ENCODE peak calls at places on chromosomes 2 and 18, in four cellular contexts. One of them, this sample, is unnamed.

GRCh38 chr2:182426082-182426914 is 538 bp downstream of the PDE1A start:
- DNase-seq in WTC11: no peak
- DNase-seq in A549: no peak
- DNase-seq in GM10248: no peak
- DNase-seq in this sample: no peak

GRCh38 chr18:68721681-68722583 is 7.0 kb upstream of the TMX3 start:
- DNase-seq in A549: no peak
- DNase-seq in WTC11: no peak
- DNase-seq in GM10248: peak
- DNase-seq in this sample: no peak

GRCh38 chr2:9630001-9630749 is 622 bp downstream of the YWHAQ start:
- DNase-seq in A549: peak
- DNase-seq in GM10248: peak
- DNase-seq in WTC11: peak
- DNase-seq in this sample: no peak

GRCh38 chr18:58993260-58993659 is 128.6 kb downstream of the ZNF532 start:
- DNase-seq in WTC11: no peak
- DNase-seq in GM10248: no peak
- DNase-seq in A549: peak
- DNase-seq in this sample: no peak

GRCh38 chr2:100615471-100615870 is 52.7 kb downstream of the PDCL3 start:
- DNase-seq in WTC11: no peak
- DNase-seq in A549: no peak
- DNase-seq in GM10248: no peak
- DNase-seq in this sample: no peak

GRCh38 chr2:437772-438393 is 150.0 kb upstream of the ALKAL2 start:
- DNase-seq in GM10248: peak
- DNase-seq in WTC11: no peak
- DNase-seq in A549: no peak
- DNase-seq in this sample: no peak

GRCh38 chr2:228658998-228659397 is 477.5 kb upstream of the SPHKAP start:
- DNase-seq in A549: no peak
- DNase-seq in GM10248: no peak
- DNase-seq in WTC11: no peak
- DNase-seq in this sample: peak

GRCh38 chr2:8750221-8750620 is 68.4 kb downstream of the ID2 start:
- DNase-seq in WTC11: no peak
- DNase-seq in A549: no peak
- DNase-seq in GM10248: no peak
- DNase-seq in this sample: no peak

GRCh38 chr2:177753682-177754475 is 318.7 kb downstream of the PDE11A start:
- DNase-seq in WTC11: peak
- DNase-seq in A549: peak
- DNase-seq in GM10248: no peak
- DNase-seq in this sample: no peak

GRCh38 chr2:95047629-95048510 is 22.4 kb downstream of the MAL start:
- DNase-seq in A549: no peak
- DNase-seq in GM10248: no peak
- DNase-seq in WTC11: no peak
- DNase-seq in this sample: no peak

GRCh38 chr2:181741756-181742155 is 61.4 kb upstream of the NEUROD1 start:
- DNase-seq in WTC11: no peak
- DNase-seq in A549: no peak
- DNase-seq in GM10248: no peak
- DNase-seq in this sample: no peak

GRCh38 chr2:106147159-106147558 is 46.9 kb downstream of the UXS1 start:
- DNase-seq in A549: peak
- DNase-seq in GM10248: no peak
- DNase-seq in WTC11: no peak
- DNase-seq in this sample: peak

GRCh38 chr18:49161627-49162026 is 210.9 kb upstream of the SMAD7 start:
- DNase-seq in GM10248: peak
- DNase-seq in A549: no peak
- DNase-seq in WTC11: no peak
- DNase-seq in this sample: no peak

GRCh38 chr2:145200307-145200706 is 680.4 kb upstream of the ZEB2 start:
- DNase-seq in A549: no peak
- DNase-seq in WTC11: no peak
- DNase-seq in GM10248: no peak
- DNase-seq in this sample: no peak

GRCh38 chr18:52288403-52289004 is 51.5 kb upstream of the DCC start:
- DNase-seq in WTC11: peak
- DNase-seq in GM10248: peak
- DNase-seq in A549: peak
- DNase-seq in this sample: no peak

GRCh38 chr2:63614983-63615945 is 26.5 kb downstream of the MDH1 start:
- DNase-seq in WTC11: peak
- DNase-seq in A549: peak
- DNase-seq in GM10248: no peak
- DNase-seq in this sample: no peak

GRCh38 chr2:8986327-8986976 is 17.0 kb downstream of the MBOAT2 start:
- DNase-seq in A549: peak
- DNase-seq in WTC11: peak
- DNase-seq in GM10248: no peak
- DNase-seq in this sample: no peak

GRCh38 chr18:63681449-63682381 is 20.0 kb upstream of the SERPINB3 start:
- DNase-seq in GM10248: no peak
- DNase-seq in A549: peak
- DNase-seq in WTC11: no peak
- DNase-seq in this sample: no peak

GRCh38 chr2:58521803-58522602 is 280.9 kb upstream of the FANCL start:
- DNase-seq in A549: no peak
- DNase-seq in WTC11: no peak
- DNase-seq in GM10248: no peak
- DNase-seq in this sample: peak

GRCh38 chr2:239203443-239204142 is 197.2 kb downstream of the HDAC4 start:
- DNase-seq in GM10248: no peak
- DNase-seq in A549: no peak
- DNase-seq in WTC11: no peak
- DNase-seq in this sample: no peak

GRCh38 chr2:236042087-236042486 is 126.1 kb downstream of the GBX2 start:
- DNase-seq in GM10248: no peak
- DNase-seq in WTC11: no peak
- DNase-seq in A549: no peak
- DNase-seq in this sample: no peak

GRCh38 chr2:45000921-45001628 is 8.2 kb downstream of the SIX2 start:
- DNase-seq in A549: no peak
- DNase-seq in WTC11: peak
- DNase-seq in GM10248: no peak
- DNase-seq in this sample: no peak

GRCh38 chr2:191565647-191566198 is 112.2 kb upstream of the NABP1 start:
- DNase-seq in GM10248: no peak
- DNase-seq in A549: no peak
- DNase-seq in WTC11: no peak
- DNase-seq in this sample: no peak

GRCh38 chr2:234044157-234044556 is 6.3 kb upstream of the SPP2 start:
- DNase-seq in WTC11: no peak
- DNase-seq in A549: peak
- DNase-seq in GM10248: no peak
- DNase-seq in this sample: peak

GRCh38 chr2:12044857-12045256 is 298.4 kb downstream of the LPIN1 start:
- DNase-seq in GM10248: no peak
- DNase-seq in A549: no peak
- DNase-seq in WTC11: no peak
- DNase-seq in this sample: no peak

GRCh38 chr2:37711308-37711731 is 39.9 kb upstream of the CDC42EP3 start:
- DNase-seq in A549: peak
- DNase-seq in WTC11: peak
- DNase-seq in GM10248: no peak
- DNase-seq in this sample: peak

GRCh38 chr2:15242936-15243461 is 318.1 kb downstream of the NBAS start:
- DNase-seq in GM10248: no peak
- DNase-seq in A549: no peak
- DNase-seq in WTC11: no peak
- DNase-seq in this sample: no peak

GRCh38 chr2:144099340-144099739 is 420.6 kb downstream of the ZEB2 start:
- DNase-seq in A549: no peak
- DNase-seq in GM10248: no peak
- DNase-seq in WTC11: no peak
- DNase-seq in this sample: no peak

GRCh38 chr2:88212251-88212790 is 42.2 kb downstream of the THNSL2 start:
- DNase-seq in WTC11: peak
- DNase-seq in GM10248: no peak
- DNase-seq in A549: peak
- DNase-seq in this sample: no peak

GRCh38 chr2:8659735-8660492 is 21.9 kb upstream of the ID2 start:
- DNase-seq in GM10248: no peak
- DNase-seq in WTC11: no peak
- DNase-seq in A549: no peak
- DNase-seq in this sample: no peak

GRCh38 chr2:47658646-47659320 is 124.2 kb upstream of the MSH6 start:
- DNase-seq in GM10248: no peak
- DNase-seq in WTC11: no peak
- DNase-seq in A549: no peak
- DNase-seq in this sample: no peak
- TF ChIP-seq CTCF in GM10248: no peak
- TF ChIP-seq CTCF in WTC11: no peak
- TF ChIP-seq CTCF in A549: no peak
- TF ChIP-seq CTCF in this sample: no peak

DNA sequence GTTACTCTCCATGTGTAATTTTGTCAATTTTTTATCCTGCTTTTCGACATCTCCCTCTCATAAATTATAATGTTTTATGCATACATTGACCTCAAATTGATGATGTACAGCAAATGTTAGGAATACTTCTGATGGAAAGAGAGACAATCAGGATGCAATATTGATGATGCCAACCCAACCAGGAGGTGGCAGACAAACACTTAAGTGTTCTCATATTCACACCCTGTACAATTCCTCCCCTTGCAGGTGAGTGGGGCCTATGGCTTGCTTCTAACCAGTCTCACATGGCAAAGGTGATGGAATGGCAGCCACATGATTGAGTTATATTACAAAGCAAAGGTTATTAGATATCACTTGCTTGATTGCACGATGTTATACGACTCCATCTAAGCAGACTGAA is 594.3 kb upstream of the REG3G start:
- DNase-seq in GM10248: no peak
- DNase-seq in A549: peak
- DNase-seq in WTC11: no peak
- DNase-seq in this sample: no peak
- TF ChIP-seq CTCF in GM10248: no peak
- TF ChIP-seq CTCF in A549: no peak
- TF ChIP-seq CTCF in WTC11: no peak
- TF ChIP-seq CTCF in this sample: peak

DNA sequence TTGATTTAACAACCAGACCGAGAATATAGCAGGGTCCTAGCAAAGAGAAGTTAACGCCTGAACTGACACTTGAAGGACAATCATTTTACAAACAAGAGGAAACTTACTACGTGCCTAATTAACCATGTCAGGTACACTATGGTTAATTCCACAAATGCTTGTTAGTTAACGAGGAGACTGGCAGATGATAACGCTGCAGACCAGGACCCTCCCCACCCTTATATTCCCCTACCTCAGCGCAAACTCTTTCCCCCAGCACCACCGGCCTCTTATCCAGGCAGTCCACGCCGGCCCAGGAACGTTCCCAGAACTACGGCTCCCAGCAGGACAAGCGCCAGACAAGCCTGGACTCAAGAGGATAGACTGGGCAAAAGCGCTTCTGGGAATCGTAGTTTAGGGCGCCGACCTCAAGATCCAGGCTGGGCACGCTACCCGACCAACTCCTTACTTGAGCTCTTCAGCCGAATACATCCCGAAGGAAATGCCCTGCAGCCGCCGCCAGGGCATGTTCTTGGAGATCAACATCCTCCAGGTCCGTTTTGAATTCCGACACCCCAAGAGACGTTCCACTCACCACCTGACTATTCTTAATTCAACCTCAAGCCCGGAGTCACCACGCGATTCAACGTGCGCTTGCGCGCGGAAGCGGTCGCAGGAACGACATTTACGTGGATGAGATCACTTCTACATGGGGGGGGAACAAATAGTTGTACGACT is at the start of gene POLR1A:
- DNase-seq in GM10248: peak
- DNase-seq in WTC11: peak
- DNase-seq in A549: peak
- DNase-seq in this sample: peak
- TF ChIP-seq CTCF in GM10248: no peak
- TF ChIP-seq CTCF in WTC11: no peak
- TF ChIP-seq CTCF in A549: no peak
- TF ChIP-seq CTCF in this sample: peak

GRCh38 chr2:150911766-150912280 is 349.8 kb downstream of the RBM43 start:
- DNase-seq in GM10248: no peak
- DNase-seq in WTC11: no peak
- DNase-seq in A549: peak
- DNase-seq in this sample: peak
- TF ChIP-seq CTCF in GM10248: no peak
- TF ChIP-seq CTCF in WTC11: no peak
- TF ChIP-seq CTCF in A549: peak
- TF ChIP-seq CTCF in this sample: no peak

GRCh38 chr2:72116081-72116533 is 31.6 kb downstream of the CYP26B1 start:
- DNase-seq in GM10248: no peak
- DNase-seq in A549: peak
- DNase-seq in WTC11: peak
- DNase-seq in this sample: no peak
- TF ChIP-seq CTCF in GM10248: no peak
- TF ChIP-seq CTCF in A549: peak
- TF ChIP-seq CTCF in WTC11: peak
- TF ChIP-seq CTCF in this sample: peak

GRCh38 chr2:171723724-171724683 is 36.7 kb downstream of the DYNC1I2 start:
- DNase-seq in GM10248: no peak
- DNase-seq in WTC11: peak
- DNase-seq in A549: peak
- DNase-seq in this sample: no peak
- TF ChIP-seq CTCF in GM10248: no peak
- TF ChIP-seq CTCF in WTC11: no peak
- TF ChIP-seq CTCF in A549: no peak
- TF ChIP-seq CTCF in this sample: no peak

GRCh38 chr18:77948571-77948970 is 698.9 kb downstream of the GALR1 start:
- DNase-seq in WTC11: no peak
- DNase-seq in A549: no peak
- DNase-seq in GM10248: no peak
- DNase-seq in this sample: no peak

GRCh38 chr18:77940566-77940965 is 690.9 kb downstream of the GALR1 start:
- DNase-seq in WTC11: no peak
- DNase-seq in GM10248: no peak
- DNase-seq in A549: no peak
- DNase-seq in this sample: no peak

GRCh38 chr18:77944533-77944932 is 694.9 kb downstream of the GALR1 start:
- DNase-seq in GM10248: no peak
- DNase-seq in A549: no peak
- DNase-seq in WTC11: no peak
- DNase-seq in this sample: no peak
- TF ChIP-seq CTCF in GM10248: no peak
- TF ChIP-seq CTCF in A549: no peak
- TF ChIP-seq CTCF in WTC11: no peak
- TF ChIP-seq CTCF in this sample: no peak

GRCh38 chr2:197310271-197310939 is at the start of gene ANKRD44:
- DNase-seq in WTC11: peak
- DNase-seq in A549: peak
- DNase-seq in GM10248: peak
- DNase-seq in this sample: no peak
- TF ChIP-seq CTCF in WTC11: no peak
- TF ChIP-seq CTCF in A549: peak
- TF ChIP-seq CTCF in GM10248: peak
- TF ChIP-seq CTCF in this sample: no peak

This sample was measured in retinal pigment epithelial cell.